ENCODE peak calls at places on chromosomes 16 and 17, in ten cellular contexts. Q is K562, O is A549, P is tibial nerve, K is breast epithelium, U is esophagus muscularis mucosa, X is body of pancreas, V is adrenal gland, C is GM12891, Z is ovary. W is an unnamed sample.

GRCh38 chr17:7987112-7987893 is 15.1 kb upstream of the GUCY2D start:
- DNase-seq in Q (no peak), O (no peak), U (peak), X (no peak), Z (no peak), V (peak), K (no peak), C (no peak), P (no peak), W (no peak)

GRCh38 chr16:75361936-75362335 is 71.4 kb downstream of the CFDP1 start:
- DNase-seq in U (no peak), K (no peak), V (no peak), Z (no peak), X (no peak), Q (no peak), P (no peak), O (no peak), C (no peak), W (no peak)

GRCh38 chr16:10594312-10594950 is 14.0 kb upstream of the EMP2 start:
- DNase-seq in C (no peak), K (peak), Q (no peak), U (no peak), X (peak), V (no peak), P (no peak), Z (no peak), O (no peak), W (no peak)

GRCh38 chr17:33968350-33969044 is 286.6 kb upstream of the CCL2 start:
- DNase-seq in P (no peak), U (no peak), X (no peak), C (peak), V (no peak), O (no peak), Z (no peak), K (no peak), Q (peak), W (peak)

GRCh38 chr17:41680426-41681040 is 8.2 kb upstream of the EIF1 start:
- DNase-seq in P (no peak), Z (no peak), Q (no peak), V (no peak), X (no peak), K (no peak), C (no peak), U (no peak), O (no peak), W (no peak)

GRCh38 chr16:85670840-85671239 is 17.9 kb downstream of the GINS2 start:
- DNase-seq in C (no peak), Q (no peak), K (no peak), X (no peak), P (no peak), O (no peak), V (no peak), Z (peak), U (no peak), W (no peak)

GRCh38 chr17:4560837-4561241 is 462 bp upstream of the GGT6 start:
- DNase-seq in C (no peak), P (no peak), X (no peak), O (no peak), K (no peak), Q (peak), Z (peak), U (no peak), V (peak), W (no peak)

GRCh38 chr16:81937305-81938038 is 73.8 kb downstream of the SDR42E1 start:
- DNase-seq in Q (no peak), X (no peak), C (no peak), V (no peak), O (no peak), K (no peak), P (no peak), Z (no peak), U (no peak), W (no peak)

GRCh38 chr16:55329791-55330190 is 5.8 kb downstream of the IRX6 start:
- DNase-seq in O (no peak), P (no peak), V (no peak), K (no peak), Z (no peak), X (no peak), C (no peak), Q (no peak), U (no peak), W (no peak)

GRCh38 chr17:47708864-47709541 is 15.0 kb downstream of the TBKBP1 start:
- DNase-seq in U (no peak), K (no peak), Q (no peak), Z (peak), C (no peak), V (peak), P (no peak), O (no peak), X (peak), W (no peak)

GRCh38 chr16:27795992-27796614 is 246.2 kb downstream of the KATNIP start:
- DNase-seq in V (peak), O (no peak), C (no peak), X (peak), U (no peak), K (no peak), Z (peak), Q (peak), P (no peak), W (peak)

GRCh38 chr16:29198731-29199521 is 207.6 kb downstream of the NPIPB11 start:
- DNase-seq in O (no peak), U (no peak), Z (peak), K (no peak), Q (no peak), C (no peak), X (no peak), P (no peak), V (peak), W (no peak)

GRCh38 chr17:56834380-56835258 is 668 bp downstream of the DGKE start:
- DNase-seq in Q (peak), X (peak), V (peak), C (peak), Z (no peak), U (no peak), K (peak), P (no peak), O (peak), W (no peak)

GRCh38 chr17:47203984-47204721 is 5.0 kb upstream of the MYL4 start:
- DNase-seq in V (no peak), P (no peak), K (no peak), U (no peak), O (no peak), Z (no peak), C (no peak), Q (peak), X (no peak), W (no peak)

GRCh38 chr17:46074540-46074939 is 75.5 kb downstream of the STH start:
- DNase-seq in Z (no peak), Q (no peak), X (no peak), O (no peak), V (no peak), U (no peak), C (no peak), K (no peak), P (no peak), W (no peak)

GRCh38 chr16:8403978-8404738 is 186.2 kb downstream of the TMEM114 start:
- DNase-seq in Z (no peak), V (no peak), C (no peak), O (no peak), X (no peak), Q (no peak), U (no peak), P (no peak), K (no peak), W (no peak)

GRCh38 chr17:39573447-39574298 is 34.0 kb downstream of the NEUROD2 start:
- DNase-seq in K (peak), U (no peak), C (peak), O (peak), V (peak), X (peak), Q (peak), Z (peak), P (peak), W (peak)

GRCh38 chr17:67546578-67547527 is 169.8 kb downstream of the PITPNC1 start:
- DNase-seq in P (no peak), K (no peak), X (peak), U (peak), V (peak), Z (peak), Q (peak), C (peak), O (no peak), W (no peak)

DNA sequence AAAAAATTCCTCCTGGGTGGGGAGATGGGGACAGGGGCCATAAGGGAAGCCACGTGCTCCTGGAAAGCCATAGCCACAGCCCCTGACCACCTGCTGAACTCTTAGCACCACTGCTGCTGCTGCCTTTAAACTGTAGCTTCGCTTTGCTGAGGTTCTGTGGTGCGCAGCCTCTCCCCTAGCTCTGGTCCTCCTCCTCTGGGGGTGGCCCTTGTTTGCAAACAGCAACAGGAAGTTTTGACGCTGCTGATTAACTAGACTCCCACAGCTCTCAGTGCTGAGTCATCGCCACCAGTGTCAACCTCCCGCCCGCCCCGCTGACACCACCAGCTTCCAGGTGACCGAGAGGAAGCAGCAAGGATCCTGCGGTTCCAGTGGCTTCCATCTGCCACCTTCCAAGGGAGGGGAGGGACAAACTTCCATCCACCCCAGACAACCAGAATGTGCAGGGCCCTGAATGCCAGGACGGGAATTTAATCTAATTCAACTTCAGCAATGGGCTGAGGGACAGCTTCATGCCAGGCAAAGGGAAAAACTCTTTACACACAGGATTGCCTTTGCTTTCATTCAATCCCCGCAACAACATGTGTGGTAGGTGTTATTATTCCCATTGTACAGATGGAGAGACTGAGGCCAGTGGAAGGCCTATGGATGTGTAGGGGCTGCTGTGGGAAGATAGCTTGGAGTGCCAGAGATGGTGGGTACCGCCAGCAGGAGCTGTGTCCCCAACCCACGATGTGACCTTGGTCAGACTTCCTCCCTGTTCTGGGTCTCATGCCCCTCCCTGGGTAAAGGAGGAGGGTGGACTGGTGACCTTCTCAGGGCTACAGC is 8.1 kb upstream of the KIFC3 start:
- DNase-seq in U (no peak), X (peak), Z (peak), Q (peak), V (peak), O (peak), P (peak), K (peak), C (peak), W (peak)
- TF ChIP-seq POLR2A in U (no peak), X (peak), Z (no peak), Q (peak), V (peak), O (peak), P (no peak), K (no peak), C (no peak), W (no peak)

GRCh38 chr16:69928856-69929400 is 22.2 kb upstream of the CLEC18A start:
- DNase-seq in Z (peak), U (no peak), K (no peak), X (no peak), P (no peak), V (no peak), Q (no peak), C (no peak), O (no peak), W (no peak)
- TF ChIP-seq POLR2A in Z (no peak), U (no peak), K (no peak), X (no peak), P (no peak), V (no peak), Q (no peak), C (no peak), O (no peak), W (no peak)

DNA sequence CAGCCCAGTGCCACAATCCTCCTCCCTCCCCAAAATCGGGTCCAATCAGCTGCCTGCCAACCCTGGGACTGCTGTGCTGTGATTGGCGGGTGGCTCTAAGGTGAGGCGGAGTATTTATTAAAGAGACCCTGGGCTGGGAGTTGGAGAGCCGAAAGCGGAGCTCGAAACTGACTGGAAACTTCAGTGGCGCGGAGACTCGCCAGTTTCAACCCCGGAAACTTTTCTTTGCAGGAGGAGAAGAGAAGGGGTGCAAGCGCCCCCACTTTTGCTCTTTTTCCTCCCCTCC is at the start of gene SOX9:
- DNase-seq in P (peak), X (peak), U (no peak), V (peak), O (peak), K (peak), Q (no peak), Z (no peak), C (peak), W (peak)
- TF ChIP-seq POLR2A in P (peak), X (peak), U (no peak), V (peak), O (peak), K (peak), Q (no peak), Z (no peak), C (peak), W (peak)

GRCh38 chr16:60727856-60728255 is 1308.4 kb downstream of the CDH8 start:
- DNase-seq in Q (no peak), X (no peak), V (no peak), K (no peak), P (no peak), C (no peak), U (no peak), O (no peak), Z (no peak), W (no peak)

GRCh38 chr16:60731329-60731728 is 1304.9 kb downstream of the CDH8 start:
- DNase-seq in P (no peak), K (no peak), Z (no peak), X (no peak), C (no peak), V (no peak), Q (no peak), U (no peak), O (no peak), W (no peak)

DNA sequence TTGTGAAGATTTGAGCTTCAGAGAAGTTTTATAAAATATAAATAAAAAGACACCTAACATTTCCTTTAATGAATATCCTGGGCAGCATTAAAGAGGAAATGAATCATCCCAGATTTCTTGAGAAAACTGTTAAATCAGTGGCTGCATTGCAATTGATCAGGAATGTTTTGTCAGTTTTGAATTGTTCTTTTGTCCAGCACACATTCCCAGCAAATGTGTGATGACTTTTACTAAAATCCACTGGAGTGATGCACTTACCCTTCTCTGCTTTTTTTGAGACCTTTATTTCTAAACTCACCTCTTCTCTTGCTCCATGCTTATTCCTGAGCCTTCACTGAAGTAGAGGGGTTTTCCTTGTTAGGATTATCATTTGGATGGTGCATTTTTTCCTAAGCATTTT is 1307.2 kb downstream of the CDH8 start:
- DNase-seq in O (no peak), V (no peak), U (no peak), P (no peak), Q (no peak), K (no peak), Z (no peak), X (no peak), C (no peak), W (no peak)
- TF ChIP-seq POLR2A in O (no peak), V (no peak), U (no peak), P (no peak), Q (no peak), K (no peak), Z (no peak), X (no peak), C (no peak), W (no peak)

DNA sequence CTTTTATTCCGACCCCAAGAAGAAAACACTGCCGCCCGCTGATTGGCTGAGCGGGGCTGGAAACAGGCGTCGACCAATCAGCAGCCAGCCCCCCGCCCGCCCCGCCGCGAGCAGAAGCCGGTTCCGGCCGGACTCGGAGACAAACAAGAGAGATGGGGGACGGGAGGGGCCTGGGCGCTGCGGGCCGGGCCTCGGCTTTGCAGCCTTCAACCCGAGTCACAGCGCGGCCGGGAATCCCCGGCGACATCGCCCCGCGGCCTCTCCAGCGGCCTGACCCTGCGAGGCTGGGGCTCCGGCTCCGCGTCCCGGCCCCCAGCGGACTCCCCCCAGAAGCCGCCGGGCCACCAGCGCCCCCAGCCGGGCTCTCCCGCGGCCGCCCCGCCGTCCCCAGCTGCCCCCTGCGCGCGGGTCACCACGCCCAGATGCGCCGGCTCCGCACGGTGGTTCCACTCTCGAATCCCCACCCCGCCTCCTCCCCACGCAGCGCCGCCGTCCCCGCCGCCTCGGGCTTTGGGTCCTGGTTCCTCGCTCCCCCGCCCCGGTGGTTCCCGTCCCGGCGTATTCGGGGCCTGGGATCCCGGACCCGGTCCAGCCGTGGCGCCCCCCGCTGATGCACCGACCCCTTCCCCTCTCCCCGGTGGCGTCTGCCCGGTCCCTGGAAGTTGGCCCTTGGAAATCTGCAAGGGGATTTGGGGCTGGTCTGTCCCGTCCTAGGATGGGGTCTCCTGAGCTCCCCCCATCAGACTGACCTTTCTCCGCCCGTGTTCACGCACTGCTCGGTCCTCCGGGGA is 417 bp upstream of the SLC43A2 start:
- DNase-seq in O (peak), V (peak), P (peak), Q (peak), X (peak), U (peak), K (peak), C (peak), Z (peak), W (peak)
- TF ChIP-seq POLR2A in O (peak), V (peak), P (peak), Q (no peak), X (peak), U (peak), K (peak), C (no peak), Z (peak), W (peak)

GRCh38 chr16:2150418-2151187 is 2.2 kb downstream of the RAB26 start:
- DNase-seq in K (no peak), P (no peak), Q (peak), X (peak), O (peak), V (no peak), U (no peak), C (no peak), Z (no peak), W (peak)

GRCh38 chr16:2149630-2150417 is 1.4 kb downstream of the RAB26 start:
- DNase-seq in Q (peak), C (no peak), U (no peak), Z (no peak), O (peak), X (peak), P (no peak), K (no peak), V (no peak), W (peak)

GRCh38 chr16:2147378-2147777 is 1.0 kb upstream of the RAB26 start:
- DNase-seq in K (no peak), U (no peak), Q (no peak), V (no peak), P (no peak), O (no peak), X (peak), Z (no peak), C (no peak), W (no peak)

GRCh38 chr16:2147981-2148671 is at the start of gene RAB26:
- DNase-seq in Q (peak), K (peak), P (peak), O (peak), C (peak), U (no peak), Z (peak), V (peak), X (peak), W (peak)

DNA sequence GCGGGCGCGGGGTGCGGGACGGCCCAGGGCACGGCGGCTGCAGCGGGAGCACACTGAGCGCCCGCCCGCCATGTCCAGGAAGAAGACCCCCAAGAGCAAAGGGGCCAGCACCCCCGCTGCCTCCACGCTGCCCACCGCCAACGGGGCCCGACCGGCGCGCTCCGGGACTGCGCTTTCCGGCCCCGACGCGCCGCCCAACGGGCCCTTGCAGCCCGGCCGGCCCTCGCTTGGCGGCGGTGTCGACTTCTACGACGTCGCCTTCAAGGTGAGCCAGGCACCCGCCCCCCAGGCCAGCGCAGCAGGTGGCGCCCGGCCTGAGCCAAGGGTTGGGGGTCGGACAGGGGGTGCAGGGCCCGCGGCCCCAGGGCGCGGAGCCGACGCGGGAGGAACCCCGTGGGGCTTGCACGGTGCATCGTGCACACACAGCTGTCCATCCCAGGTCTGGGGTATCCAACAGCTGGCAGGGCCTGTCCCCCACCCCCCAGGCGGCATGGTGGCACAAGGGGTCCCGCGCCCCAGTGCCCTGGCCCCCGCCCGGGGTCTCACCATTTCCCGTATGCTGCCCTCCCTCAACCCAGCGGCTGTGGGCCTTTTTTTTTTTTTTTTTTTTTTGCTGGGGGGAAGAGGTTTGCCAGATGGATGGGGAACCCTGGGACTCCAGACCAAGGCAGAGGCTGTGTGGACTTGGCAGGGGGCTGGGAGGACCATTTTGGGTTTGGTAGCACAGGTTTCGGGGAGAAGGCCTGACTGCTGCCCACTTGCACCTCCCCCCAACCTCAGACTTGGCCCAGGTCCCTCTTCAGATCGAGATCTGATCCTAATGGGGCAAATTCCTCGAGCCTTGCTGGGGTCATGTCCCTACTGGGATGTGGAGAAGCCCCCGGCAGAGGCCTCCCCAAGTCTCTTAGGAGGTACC is 547 bp downstream of the RAB26 start:
- DNase-seq in C (no peak), X (peak), Q (peak), Z (no peak), P (no peak), U (no peak), V (no peak), O (peak), K (no peak), W (peak)
- TF ChIP-seq POLR2A in C (no peak), X (no peak), Q (peak), Z (no peak), P (no peak), U (no peak), V (no peak), O (peak), K (no peak), W (no peak)